ENCODE peak calls at places on chromosomes 7 and 10, in six cellular contexts. B is dorsolateral prefrontal cortex; L is CD8-positive, alpha-beta T cell; Z is A549; U is GM12865; S is lung. R is an unnamed sample.

GRCh38 chr10:132865851-132866600 is 76.3 kb downstream of the CFAP46 start:
- DNase-seq in B (peak), L (no peak), Z (no peak), U (no peak), S (no peak), R (no peak)

GRCh38 chr7:45037876-45038275 is 37.9 kb downstream of the CCM2 start:
- DNase-seq in B (no peak), L (no peak), Z (no peak), U (no peak), S (no peak), R (no peak)

GRCh38 chr10:32190890-32191491 is 134.8 kb upstream of the KIF5B start:
- DNase-seq in B (no peak), L (no peak), Z (no peak), U (peak), S (no peak), R (no peak)

GRCh38 chr10:78318305-78318704 is 284.6 kb downstream of the RPS24 start:
- DNase-seq in B (peak), L (no peak), Z (no peak), U (no peak), S (peak), R (peak)

GRCh38 chr7:98240961-98241673 is 10.9 kb downstream of the TECPR1 start:
- DNase-seq in B (peak), L (no peak), Z (peak), U (peak), S (no peak), R (no peak)

GRCh38 chr7:89503281-89503680 is 651.0 kb upstream of the STEAP1 start:
- DNase-seq in B (no peak), L (no peak), Z (no peak), U (no peak), S (no peak), R (no peak)

GRCh38 chr10:97676770-97677581 is 10.1 kb downstream of the AVPI1 start:
- DNase-seq in B (no peak), L (peak), Z (peak), U (peak), S (peak), R (no peak)

GRCh38 chr10:124704428-124704805 is 39.8 kb downstream of the FAM53B start:
- DNase-seq in B (no peak), L (no peak), Z (no peak), U (no peak), S (no peak), R (no peak)

GRCh38 chr7:135508853-135509588 is 881 bp downstream of the CNOT4 start:
- DNase-seq in B (no peak), L (peak), Z (peak), U (peak), S (no peak), R (no peak)

GRCh38 chr7:90613088-90613498 is 17.0 kb downstream of the CDK14 start:
- DNase-seq in B (no peak), L (no peak), Z (no peak), U (peak), S (no peak), R (no peak)

GRCh38 chr7:85104432-85105205 is 82.2 kb downstream of the SEMA3D start:
- DNase-seq in B (no peak), L (no peak), Z (no peak), U (no peak), S (no peak), R (no peak)
- H3K4me3 ChIP-seq in B (no peak), L (no peak), Z (no peak), U (no peak), S (no peak), R (no peak)

GRCh38 chr10:43574906-43575305 is 490 bp upstream of the ZNF239 start:
- DNase-seq in B (no peak), L (no peak), Z (no peak), U (no peak), S (no peak), R (no peak)
- H3K4me3 ChIP-seq in B (peak), L (peak), Z (peak), U (peak), S (no peak), R (peak)

DNA sequence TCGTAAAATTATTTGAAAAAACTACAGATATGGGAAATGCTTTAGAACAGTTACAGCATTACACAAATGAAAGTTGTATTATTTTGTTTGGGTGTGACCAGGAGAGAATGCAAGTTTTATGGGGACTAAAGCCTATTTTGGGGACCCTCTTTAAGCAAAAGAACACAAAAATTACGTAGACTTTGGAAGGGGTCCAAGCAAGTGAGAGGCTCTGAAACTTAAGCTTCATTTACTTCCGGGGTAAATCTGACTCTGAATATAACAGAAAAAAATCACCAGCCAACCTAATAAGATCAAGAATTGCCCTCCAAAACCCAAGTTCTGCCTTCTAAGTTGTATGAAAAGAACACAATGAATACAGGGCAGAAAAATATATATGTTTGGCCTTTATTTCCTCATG is 133.5 kb downstream of the CPEB3 start:
- DNase-seq in B (no peak), L (no peak), Z (no peak), U (no peak), S (no peak), R (no peak)
- H3K4me3 ChIP-seq in B (no peak), L (no peak), Z (no peak), U (no peak), S (no peak), R (no peak)

DNA sequence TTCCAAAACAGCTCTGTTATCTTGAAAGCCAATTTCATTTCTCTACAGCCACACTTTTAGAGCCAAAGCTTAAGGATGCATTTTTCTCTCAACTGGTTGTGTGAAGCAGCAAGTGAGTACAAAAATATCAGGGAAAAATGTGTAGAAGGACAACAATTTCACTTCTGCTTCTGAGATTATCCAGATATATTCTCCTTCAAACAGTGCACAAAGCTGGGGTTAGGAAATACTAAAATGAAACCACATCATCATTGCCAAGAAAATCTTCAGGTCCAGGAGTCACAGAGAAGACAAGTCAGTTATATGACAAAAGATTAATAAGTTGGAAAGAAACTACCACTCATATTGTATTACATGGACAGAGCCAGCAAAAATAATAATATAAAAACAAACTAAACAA is 16.2 kb downstream of the SGMS1 start:
- DNase-seq in B (no peak), L (no peak), Z (no peak), U (no peak), S (no peak), R (no peak)
- H3K4me3 ChIP-seq in B (no peak), L (no peak), Z (no peak), U (no peak), S (no peak), R (no peak)

DNA sequence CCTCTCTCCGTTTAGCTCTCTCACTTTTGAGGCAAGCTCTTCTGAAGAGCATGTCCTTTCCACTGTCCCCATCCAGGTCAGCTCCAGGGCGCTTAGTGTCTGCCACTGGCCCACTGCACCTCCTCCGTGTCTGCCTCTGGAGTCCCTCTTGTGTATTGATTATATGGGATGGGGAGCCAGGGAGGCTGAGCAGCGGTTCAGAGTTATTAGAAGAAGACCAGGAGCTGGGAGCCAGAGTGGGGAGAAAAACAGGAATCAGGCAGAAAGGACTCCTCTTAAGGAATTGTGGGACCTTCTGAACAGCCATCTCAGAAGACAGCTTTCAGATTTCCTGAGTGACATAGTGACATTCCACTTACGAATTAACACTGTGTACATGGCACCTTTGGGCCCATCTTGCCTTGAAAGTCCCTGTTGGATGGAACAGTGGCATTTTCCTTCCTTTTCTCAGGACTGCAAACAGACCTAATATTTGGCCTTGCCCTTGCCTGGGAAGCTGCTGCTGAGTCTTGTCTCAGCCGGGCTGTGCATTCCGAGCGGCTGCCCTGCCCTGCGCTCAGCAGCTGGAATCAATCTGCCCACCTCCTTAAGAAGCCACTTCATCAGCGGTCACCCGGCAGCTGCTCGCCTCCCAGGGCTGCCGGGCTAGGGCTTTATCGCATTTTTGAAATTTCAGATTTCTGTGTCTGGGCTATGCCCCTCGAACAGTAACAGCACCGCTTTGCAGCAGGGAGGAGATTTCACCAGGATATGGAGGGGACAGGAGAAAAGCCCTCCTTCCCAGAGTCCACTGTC is 81.1 kb upstream of the PRKG1 start:
- DNase-seq in B (no peak), L (no peak), Z (no peak), U (no peak), S (peak), R (no peak)
- H3K4me3 ChIP-seq in B (no peak), L (no peak), Z (no peak), U (no peak), S (peak), R (peak)

DNA sequence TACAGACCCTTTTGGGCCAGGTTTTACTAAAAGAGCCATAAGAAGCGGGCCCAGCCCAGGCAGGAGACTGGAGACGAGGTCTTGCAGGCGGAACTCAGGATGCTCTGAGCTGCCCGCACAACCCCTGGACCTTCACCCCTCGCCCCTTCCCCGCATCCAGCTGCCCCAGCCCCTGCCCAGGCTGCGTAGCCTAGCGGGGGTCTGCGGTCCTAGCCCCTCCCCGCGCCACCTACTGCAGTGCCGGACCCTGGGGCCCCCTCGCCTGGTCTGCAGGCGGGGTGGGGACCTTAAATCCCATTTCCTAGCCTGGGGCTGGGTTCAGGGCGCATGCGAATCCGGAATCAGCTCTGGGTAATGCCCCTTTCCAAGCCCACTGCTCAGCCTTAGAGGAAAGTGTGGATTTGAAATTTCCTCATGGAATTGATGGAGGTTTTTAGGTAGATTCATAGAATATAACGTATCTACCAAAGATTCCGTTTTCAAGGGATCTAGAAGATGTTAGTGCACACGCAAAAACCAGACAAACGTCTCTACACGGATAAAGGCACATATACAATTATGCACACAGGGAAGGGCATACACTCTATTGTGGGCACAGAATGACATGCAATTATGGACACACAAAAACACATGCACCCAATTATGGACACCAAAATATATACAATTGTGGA is 568 bp upstream of the HOXA3 start:
- DNase-seq in B (no peak), L (no peak), Z (no peak), U (no peak), S (no peak), R (no peak)
- H3K4me3 ChIP-seq in B (no peak), L (no peak), Z (no peak), U (no peak), S (no peak), R (peak)

GRCh38 chr7:106062006-106062405 is 50.1 kb downstream of the SYPL1 start:
- DNase-seq in B (no peak), L (no peak), Z (no peak), U (peak), S (no peak), R (no peak)

GRCh38 chr7:106063692-106064091 is 48.4 kb downstream of the SYPL1 start:
- DNase-seq in B (no peak), L (no peak), Z (no peak), U (no peak), S (no peak), R (peak)

GRCh38 chr7:106062521-106062931 is 49.6 kb downstream of the SYPL1 start:
- DNase-seq in B (no peak), L (no peak), Z (no peak), U (peak), S (no peak), R (no peak)

GRCh38 chr7:106064329-106064728 is 47.8 kb downstream of the SYPL1 start:
- DNase-seq in B (no peak), L (no peak), Z (no peak), U (no peak), S (no peak), R (peak)

GRCh38 chr7:106063039-106063438 is 49.1 kb downstream of the SYPL1 start:
- DNase-seq in B (no peak), L (no peak), Z (no peak), U (no peak), S (no peak), R (peak)
- H3K4me3 ChIP-seq in B (no peak), L (no peak), Z (no peak), U (no peak), S (no peak), R (no peak)

GRCh38 chr7:155506854-155507337 is 39.5 kb downstream of the CNPY1 start:
- DNase-seq in B (no peak), L (no peak), Z (peak), U (no peak), S (no peak), R (no peak)
- H3K4me3 ChIP-seq in B (no peak), L (no peak), Z (no peak), U (no peak), S (no peak), R (no peak)